ENCODE peak calls at places on chromosomes 5 and 9, in ten cellular contexts. One of them, this sample, is unnamed.

GRCh38 chr5:126044111-126044668 is 379.0 kb upstream of the GRAMD2B start:
- DNase-seq in germinal center: no peak
- DNase-seq in NCI-H1092: peak; percentile 66
- DNase-seq in CD8-positive, alpha-beta memory T cell: no peak
- DNase-seq in right atrium auricular region: no peak
- DNase-seq in GDM1: no peak
- DNase-seq in smooth muscle cell of the brain vasculature: no peak
- DNase-seq in PC-3: peak; percentile 3
- DNase-seq in COR-L47: peak; percentile 90
- DNase-seq in T-helper 1 cell: no peak
- DNase-seq in this sample: no peak

GRCh38 chr5:761854-762685 is 22.5 kb downstream of the ZDHHC11B start:
- DNase-seq in GDM1: no peak
- DNase-seq in PC-3: no peak
- DNase-seq in right atrium auricular region: peak; percentile 67
- DNase-seq in germinal center: no peak
- DNase-seq in smooth muscle cell of the brain vasculature: no peak
- DNase-seq in T-helper 1 cell: no peak
- DNase-seq in NCI-H1092: peak; percentile 53
- DNase-seq in COR-L47: no peak
- DNase-seq in CD8-positive, alpha-beta memory T cell: no peak
- DNase-seq in this sample: no peak

GRCh38 chr5:134626369-134627014 is 6.1 kb downstream of the SAR1B start:
- DNase-seq in PC-3: peak; percentile 61
- DNase-seq in GDM1: no peak
- DNase-seq in COR-L47: no peak
- DNase-seq in NCI-H1092: no peak
- DNase-seq in smooth muscle cell of the brain vasculature: no peak
- DNase-seq in T-helper 1 cell: no peak
- DNase-seq in germinal center: no peak
- DNase-seq in right atrium auricular region: no peak
- DNase-seq in CD8-positive, alpha-beta memory T cell: no peak
- DNase-seq in this sample: no peak

GRCh38 chr9:93366119-93366447 is 85.4 kb upstream of the FAM120A start:
- DNase-seq in right atrium auricular region: no peak
- DNase-seq in GDM1: no peak
- DNase-seq in germinal center: no peak
- DNase-seq in smooth muscle cell of the brain vasculature: no peak
- DNase-seq in PC-3: no peak
- DNase-seq in NCI-H1092: no peak
- DNase-seq in COR-L47: no peak
- DNase-seq in T-helper 1 cell: no peak
- DNase-seq in CD8-positive, alpha-beta memory T cell: no peak
- DNase-seq in this sample: no peak

GRCh38 chr9:126126012-126126411 is 200.6 kb upstream of the MVB12B start:
- DNase-seq in NCI-H1092: no peak
- DNase-seq in COR-L47: no peak
- DNase-seq in GDM1: no peak
- DNase-seq in germinal center: no peak
- DNase-seq in PC-3: no peak
- DNase-seq in T-helper 1 cell: no peak
- DNase-seq in smooth muscle cell of the brain vasculature: no peak
- DNase-seq in CD8-positive, alpha-beta memory T cell: no peak
- DNase-seq in right atrium auricular region: peak; percentile 40
- DNase-seq in this sample: no peak

GRCh38 chr9:18928711-18929110 is 104.3 kb downstream of the SAXO1 start:
- DNase-seq in CD8-positive, alpha-beta memory T cell: no peak
- DNase-seq in germinal center: no peak
- DNase-seq in right atrium auricular region: no peak
- DNase-seq in PC-3: no peak
- DNase-seq in T-helper 1 cell: no peak
- DNase-seq in NCI-H1092: no peak
- DNase-seq in COR-L47: no peak
- DNase-seq in smooth muscle cell of the brain vasculature: no peak
- DNase-seq in GDM1: no peak
- DNase-seq in this sample: no peak

GRCh38 chr9:109167716-109168115 is 667 bp upstream of the FRRS1L start:
- DNase-seq in PC-3: no peak
- DNase-seq in germinal center: no peak
- DNase-seq in CD8-positive, alpha-beta memory T cell: no peak
- DNase-seq in COR-L47: no peak
- DNase-seq in GDM1: no peak
- DNase-seq in NCI-H1092: no peak
- DNase-seq in right atrium auricular region: no peak
- DNase-seq in smooth muscle cell of the brain vasculature: no peak
- DNase-seq in T-helper 1 cell: no peak
- DNase-seq in this sample: no peak

GRCh38 chr9:135251996-135252760 is 164.7 kb downstream of the OLFM1 start:
- DNase-seq in right atrium auricular region: no peak
- DNase-seq in PC-3: no peak
- DNase-seq in T-helper 1 cell: no peak
- DNase-seq in CD8-positive, alpha-beta memory T cell: peak; percentile 38
- DNase-seq in COR-L47: no peak
- DNase-seq in NCI-H1092: no peak
- DNase-seq in GDM1: no peak
- DNase-seq in germinal center: no peak
- DNase-seq in smooth muscle cell of the brain vasculature: no peak
- DNase-seq in this sample: no peak

GRCh38 chr9:97316904-97317303 is 9.4 kb downstream of the CCDC180 start:
- DNase-seq in CD8-positive, alpha-beta memory T cell: no peak
- DNase-seq in smooth muscle cell of the brain vasculature: no peak
- DNase-seq in PC-3: no peak
- DNase-seq in GDM1: no peak
- DNase-seq in germinal center: no peak
- DNase-seq in COR-L47: no peak
- DNase-seq in T-helper 1 cell: no peak
- DNase-seq in right atrium auricular region: no peak
- DNase-seq in NCI-H1092: no peak
- DNase-seq in this sample: no peak

GRCh38 chr5:82661462-82661861 is 383.3 kb upstream of the RPS23 start:
- DNase-seq in PC-3: no peak
- DNase-seq in right atrium auricular region: no peak
- DNase-seq in T-helper 1 cell: no peak
- DNase-seq in smooth muscle cell of the brain vasculature: no peak
- DNase-seq in COR-L47: no peak
- DNase-seq in CD8-positive, alpha-beta memory T cell: no peak
- DNase-seq in NCI-H1092: no peak
- DNase-seq in GDM1: no peak
- DNase-seq in germinal center: no peak
- DNase-seq in this sample: no peak

GRCh38 chr5:14171091-14171490 is 27.9 kb downstream of the TRIO start:
- DNase-seq in T-helper 1 cell: no peak
- DNase-seq in GDM1: no peak
- DNase-seq in right atrium auricular region: no peak
- DNase-seq in COR-L47: no peak
- DNase-seq in PC-3: no peak
- DNase-seq in germinal center: no peak
- DNase-seq in smooth muscle cell of the brain vasculature: no peak
- DNase-seq in NCI-H1092: no peak
- DNase-seq in CD8-positive, alpha-beta memory T cell: no peak
- DNase-seq in this sample: no peak

GRCh38 chr5:116881921-116882531 is 307.4 kb upstream of the SEMA6A start:
- DNase-seq in PC-3: no peak
- DNase-seq in right atrium auricular region: no peak
- DNase-seq in germinal center: no peak
- DNase-seq in NCI-H1092: peak; percentile 60
- DNase-seq in smooth muscle cell of the brain vasculature: no peak
- DNase-seq in T-helper 1 cell: no peak
- DNase-seq in CD8-positive, alpha-beta memory T cell: no peak
- DNase-seq in GDM1: no peak
- DNase-seq in COR-L47: peak; percentile 92
- DNase-seq in this sample: no peak

GRCh38 chr5:118450924-118451332 is 537.4 kb downstream of the DTWD2 start:
- DNase-seq in CD8-positive, alpha-beta memory T cell: no peak
- DNase-seq in COR-L47: no peak
- DNase-seq in GDM1: no peak
- DNase-seq in germinal center: no peak
- DNase-seq in right atrium auricular region: no peak
- DNase-seq in smooth muscle cell of the brain vasculature: no peak
- DNase-seq in PC-3: no peak
- DNase-seq in T-helper 1 cell: no peak
- DNase-seq in NCI-H1092: no peak
- DNase-seq in this sample: no peak

GRCh38 chr5:107272954-107273353 is 397.8 kb downstream of the EFNA5 start:
- DNase-seq in CD8-positive, alpha-beta memory T cell: no peak
- DNase-seq in right atrium auricular region: no peak
- DNase-seq in NCI-H1092: no peak
- DNase-seq in smooth muscle cell of the brain vasculature: no peak
- DNase-seq in PC-3: no peak
- DNase-seq in COR-L47: no peak
- DNase-seq in germinal center: no peak
- DNase-seq in T-helper 1 cell: no peak
- DNase-seq in GDM1: no peak
- DNase-seq in this sample: no peak

GRCh38 chr9:131206495-131206894 is 69.8 kb downstream of the FAM78A start:
- DNase-seq in COR-L47: no peak
- DNase-seq in right atrium auricular region: no peak
- DNase-seq in smooth muscle cell of the brain vasculature: no peak
- DNase-seq in CD8-positive, alpha-beta memory T cell: no peak
- DNase-seq in T-helper 1 cell: no peak
- DNase-seq in germinal center: no peak
- DNase-seq in NCI-H1092: no peak
- DNase-seq in GDM1: no peak
- DNase-seq in PC-3: no peak
- DNase-seq in this sample: no peak

GRCh38 chr5:61683926-61684325 is 351.9 kb downstream of the ZSWIM6 start:
- DNase-seq in germinal center: no peak
- DNase-seq in T-helper 1 cell: no peak
- DNase-seq in GDM1: no peak
- DNase-seq in smooth muscle cell of the brain vasculature: no peak
- DNase-seq in COR-L47: no peak
- DNase-seq in PC-3: no peak
- DNase-seq in NCI-H1092: no peak
- DNase-seq in right atrium auricular region: no peak
- DNase-seq in CD8-positive, alpha-beta memory T cell: no peak
- DNase-seq in this sample: no peak

GRCh38 chr5:159503236-159503635 is 172.9 kb upstream of the IL12B start:
- DNase-seq in right atrium auricular region: no peak
- DNase-seq in germinal center: no peak
- DNase-seq in COR-L47: no peak
- DNase-seq in smooth muscle cell of the brain vasculature: no peak
- DNase-seq in T-helper 1 cell: no peak
- DNase-seq in CD8-positive, alpha-beta memory T cell: no peak
- DNase-seq in PC-3: no peak
- DNase-seq in NCI-H1092: no peak
- DNase-seq in GDM1: no peak
- DNase-seq in this sample: no peak

GRCh38 chr9:79969866-79970265 is 398.1 kb downstream of the TLE4 start:
- DNase-seq in right atrium auricular region: no peak
- DNase-seq in NCI-H1092: no peak
- DNase-seq in T-helper 1 cell: no peak
- DNase-seq in smooth muscle cell of the brain vasculature: no peak
- DNase-seq in germinal center: no peak
- DNase-seq in GDM1: no peak
- DNase-seq in PC-3: no peak
- DNase-seq in CD8-positive, alpha-beta memory T cell: no peak
- DNase-seq in COR-L47: no peak
- DNase-seq in this sample: no peak

GRCh38 chr5:143605403-143606005 is 202.0 kb upstream of the NR3C1 start:
- DNase-seq in COR-L47: no peak
- DNase-seq in CD8-positive, alpha-beta memory T cell: no peak
- DNase-seq in T-helper 1 cell: no peak
- DNase-seq in PC-3: peak; percentile 4
- DNase-seq in smooth muscle cell of the brain vasculature: no peak
- DNase-seq in right atrium auricular region: no peak
- DNase-seq in GDM1: no peak
- DNase-seq in NCI-H1092: no peak
- DNase-seq in germinal center: peak; percentile 22
- DNase-seq in this sample: no peak

GRCh38 chr9:104907278-104907951 is 20.5 kb downstream of the ABCA1 start:
- DNase-seq in PC-3: peak; percentile 64
- DNase-seq in CD8-positive, alpha-beta memory T cell: no peak
- DNase-seq in GDM1: no peak
- DNase-seq in right atrium auricular region: no peak
- DNase-seq in T-helper 1 cell: no peak
- DNase-seq in COR-L47: no peak
- DNase-seq in NCI-H1092: no peak
- DNase-seq in smooth muscle cell of the brain vasculature: no peak
- DNase-seq in germinal center: no peak
- DNase-seq in this sample: no peak

GRCh38 chr9:105444130-105444529 is 3.7 kb upstream of the FSD1L start:
- DNase-seq in PC-3: no peak
- DNase-seq in T-helper 1 cell: no peak
- DNase-seq in germinal center: no peak
- DNase-seq in NCI-H1092: no peak
- DNase-seq in smooth muscle cell of the brain vasculature: no peak
- DNase-seq in GDM1: peak; percentile 1
- DNase-seq in right atrium auricular region: no peak
- DNase-seq in COR-L47: no peak
- DNase-seq in CD8-positive, alpha-beta memory T cell: no peak
- DNase-seq in this sample: no peak

GRCh38 chr9:16417101-16417500 is 453.4 kb downstream of the BNC2 start:
- DNase-seq in germinal center: no peak
- DNase-seq in CD8-positive, alpha-beta memory T cell: no peak
- DNase-seq in COR-L47: no peak
- DNase-seq in GDM1: no peak
- DNase-seq in right atrium auricular region: no peak
- DNase-seq in NCI-H1092: peak; percentile 37
- DNase-seq in T-helper 1 cell: no peak
- DNase-seq in PC-3: peak; percentile 86
- DNase-seq in smooth muscle cell of the brain vasculature: peak; percentile 79
- DNase-seq in this sample: no peak

GRCh38 chr5:34491251-34491620 is 164.9 kb upstream of the RAI14 start:
- DNase-seq in COR-L47: no peak
- DNase-seq in smooth muscle cell of the brain vasculature: no peak
- DNase-seq in CD8-positive, alpha-beta memory T cell: no peak
- DNase-seq in T-helper 1 cell: no peak
- DNase-seq in NCI-H1092: no peak
- DNase-seq in germinal center: no peak
- DNase-seq in PC-3: no peak
- DNase-seq in right atrium auricular region: no peak
- DNase-seq in GDM1: no peak
- DNase-seq in this sample: no peak

GRCh38 chr5:96142786-96143434 is 181.3 kb upstream of the ELL2 start:
- DNase-seq in COR-L47: no peak
- DNase-seq in right atrium auricular region: no peak
- DNase-seq in GDM1: no peak
- DNase-seq in smooth muscle cell of the brain vasculature: no peak
- DNase-seq in CD8-positive, alpha-beta memory T cell: no peak
- DNase-seq in NCI-H1092: no peak
- DNase-seq in T-helper 1 cell: no peak
- DNase-seq in germinal center: no peak
- DNase-seq in PC-3: peak; percentile 28
- DNase-seq in this sample: no peak

GRCh38 chr5:16179936-16180788 is 571 bp upstream of the MARCHF11 start:
- DNase-seq in CD8-positive, alpha-beta memory T cell: no peak
- DNase-seq in NCI-H1092: no peak
- DNase-seq in germinal center: no peak
- DNase-seq in COR-L47: no peak
- DNase-seq in GDM1: no peak
- DNase-seq in right atrium auricular region: no peak
- DNase-seq in PC-3: no peak
- DNase-seq in smooth muscle cell of the brain vasculature: no peak
- DNase-seq in T-helper 1 cell: no peak
- DNase-seq in this sample: no peak

GRCh38 chr5:132130918-132131715 is 57.5 kb downstream of the CSF2 start:
- DNase-seq in T-helper 1 cell: no peak
- DNase-seq in CD8-positive, alpha-beta memory T cell: no peak
- DNase-seq in PC-3: no peak
- DNase-seq in smooth muscle cell of the brain vasculature: no peak
- DNase-seq in germinal center: no peak
- DNase-seq in NCI-H1092: no peak
- DNase-seq in COR-L47: no peak
- DNase-seq in right atrium auricular region: no peak
- DNase-seq in GDM1: no peak
- DNase-seq in this sample: no peak

GRCh38 chr9:124593080-124594058 is 86.2 kb upstream of the NR5A1 start:
- DNase-seq in PC-3: no peak
- DNase-seq in T-helper 1 cell: no peak
- DNase-seq in germinal center: no peak
- DNase-seq in smooth muscle cell of the brain vasculature: no peak
- DNase-seq in CD8-positive, alpha-beta memory T cell: no peak
- DNase-seq in right atrium auricular region: no peak
- DNase-seq in NCI-H1092: no peak
- DNase-seq in COR-L47: no peak
- DNase-seq in GDM1: no peak
- DNase-seq in this sample: no peak

GRCh38 chr9:114908796-114909448 is 21.5 kb downstream of the TNFSF8 start:
- DNase-seq in NCI-H1092: no peak
- DNase-seq in PC-3: peak; percentile 62
- DNase-seq in COR-L47: no peak
- DNase-seq in right atrium auricular region: no peak
- DNase-seq in smooth muscle cell of the brain vasculature: no peak
- DNase-seq in germinal center: no peak
- DNase-seq in CD8-positive, alpha-beta memory T cell: no peak
- DNase-seq in T-helper 1 cell: no peak
- DNase-seq in GDM1: no peak
- DNase-seq in this sample: no peak

This sample was measured in CD8-positive, alpha-beta T cell.